ENCODE peak calls at places on chromosome 1, in four cellular contexts. X, R, E and S are unnamed samples.

GRCh38 chr1:243595527-243596206 is 254.4 kb downstream of the AKT3 start:
- DNase-seq in E (no peak), R (peak), X (no peak), S (no peak)

GRCh38 chr1:245673920-245674414 is 519.2 kb downstream of the KIF26B start:
- DNase-seq in X (peak), E (no peak), R (no peak), S (no peak)

GRCh38 chr1:45926302-45926701 is 122.9 kb downstream of the MAST2 start:
- DNase-seq in R (no peak), E (no peak), X (no peak), S (no peak)

GRCh38 chr1:225554216-225554812 is 98.6 kb downstream of the ENAH start:
- DNase-seq in R (no peak), X (no peak), E (peak), S (no peak)

GRCh38 chr1:227944066-227944930 is 3.4 kb downstream of the WNT9A start:
- DNase-seq in R (no peak), E (no peak), X (no peak), S (no peak)

GRCh38 chr1:75423616-75424015 is 187.3 kb downstream of the SLC44A5 start:
- DNase-seq in E (no peak), R (no peak), X (no peak), S (no peak)

GRCh38 chr1:36034692-36035091 is 49.2 kb upstream of the TEKT2 start:
- DNase-seq in X (no peak), E (no peak), R (peak), S (peak)

GRCh38 chr1:83889707-83890106 is 109.2 kb downstream of the TTLL7 start:
- DNase-seq in X (no peak), R (no peak), E (no peak), S (no peak)

GRCh38 chr1:236392182-236392581 is 1.9 kb upstream of the EDARADD start:
- DNase-seq in X (no peak), R (no peak), E (no peak), S (no peak)

GRCh38 chr1:58975888-58976287 is 192.0 kb upstream of the JUN start:
- DNase-seq in E (no peak), R (no peak), X (no peak), S (no peak)

GRCh38 chr1:217717959-217718358 is 86.8 kb downstream of the SPATA17 start:
- DNase-seq in R (no peak), E (no peak), X (peak), S (no peak)

GRCh38 chr1:54017979-54018378 is at the start of gene LDLRAD1:
- DNase-seq in E (no peak), X (no peak), R (no peak), S (peak)

GRCh38 chr1:24406783-24407182 is 6.8 kb downstream of the STPG1 start:
- DNase-seq in X (no peak), R (no peak), E (no peak), S (no peak)

GRCh38 chr1:206066479-206067171 is 13.7 kb downstream of the RHEX start:
- DNase-seq in X (no peak), E (no peak), R (no peak), S (no peak)